ENCODE peak calls at places on chromosome 1, in ten cellular contexts. R is GM23338; L is A549; U is cardiac muscle cell; W is ascending aorta; Y is Karpas-422; S is CD8-positive, alpha-beta memory T cell; G is aorta; D is kidney; T is adrenal gland. I is an unnamed sample. For H3K4me1, the result is how much of the 10 kb centered on the place peaks cover.

GRCh38 chr1:214993419-214993818 is 89.1 kb upstream of the KCNK2 start:
- DNase-seq in R (no peak), L (no peak), U (no peak), W (no peak), Y (no peak), S (no peak), G (no peak), D (no peak), T (no peak), I (no peak)

GRCh38 chr1:209618756-209619420 is 33.3 kb downstream of the LAMB3 start:
- DNase-seq in R (no peak), L (no peak), U (no peak), W (no peak), Y (no peak), S (no peak), G (peak), D (no peak), T (no peak), I (peak)

GRCh38 chr1:209717818-209718217 is 13.2 kb downstream of the HSD11B1 start:
- DNase-seq in R (no peak), L (no peak), U (no peak), W (no peak), Y (no peak), S (no peak), G (no peak), D (no peak), T (no peak), I (no peak)

GRCh38 chr1:243256590-243256989 is 749 bp downstream of the SDCCAG8 start:
- DNase-seq in R (no peak), L (no peak), U (no peak), W (no peak), Y (peak), S (no peak), G (no peak), D (no peak), T (no peak), I (no peak)

GRCh38 chr1:16207318-16208269 is 4.9 kb downstream of the ARHGEF19 start:
- DNase-seq in R (peak), L (no peak), U (peak), W (no peak), Y (no peak), S (no peak), G (peak), D (peak), T (peak), I (no peak)

GRCh38 chr1:13949571-13949970 is 249.6 kb downstream of the PRDM2 start:
- DNase-seq in R (no peak), L (no peak), U (no peak), W (no peak), Y (no peak), S (no peak), G (no peak), D (no peak), T (no peak), I (no peak)

GRCh38 chr1:206590025-206590834 is 22.0 kb downstream of the EIF2D start:
- DNase-seq in R (peak), L (no peak), U (peak), W (no peak), Y (no peak), S (peak), G (no peak), D (no peak), T (no peak), I (no peak)

GRCh38 chr1:115317101-115318012 is 20.7 kb downstream of the NGF start:
- DNase-seq in R (no peak), L (no peak), U (no peak), W (no peak), Y (no peak), S (no peak), G (no peak), D (no peak), T (no peak), I (no peak)

GRCh38 chr1:98053471-98054366 is 132.9 kb upstream of the DPYD start:
- DNase-seq in R (peak), L (peak), U (peak), W (no peak), Y (peak), S (peak), G (peak), D (peak), T (peak), I (peak)

DNA sequence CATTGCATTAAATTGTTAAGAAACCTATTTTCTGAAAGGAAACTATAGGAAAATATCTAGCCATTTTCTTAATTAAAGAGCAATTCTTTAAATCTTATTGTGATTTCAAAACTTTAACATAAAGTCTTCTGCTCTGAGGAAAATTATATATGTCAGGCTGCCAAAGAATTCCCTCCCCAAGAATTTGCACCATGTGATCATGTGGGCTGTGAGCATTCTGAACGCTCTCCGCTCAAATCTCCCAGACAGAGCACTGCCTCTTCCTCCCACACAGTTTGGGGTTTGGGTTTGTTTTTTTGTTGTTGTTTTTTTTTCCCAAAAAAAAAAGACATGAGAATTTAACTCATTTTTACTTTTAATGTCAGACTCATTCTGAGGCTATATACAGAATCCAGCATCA is 155.9 kb upstream of the PALMD start:
- DNase-seq in R (no peak), L (no peak), U (peak), W (no peak), Y (no peak), S (no peak), G (no peak), D (no peak), T (no peak), I (no peak)
- H3K4me3 ChIP-seq in R (no peak), L (no peak), U (no peak), W (no peak), Y (no peak), S (no peak), G (no peak), D (no peak), T (no peak), I (no peak)

DNA sequence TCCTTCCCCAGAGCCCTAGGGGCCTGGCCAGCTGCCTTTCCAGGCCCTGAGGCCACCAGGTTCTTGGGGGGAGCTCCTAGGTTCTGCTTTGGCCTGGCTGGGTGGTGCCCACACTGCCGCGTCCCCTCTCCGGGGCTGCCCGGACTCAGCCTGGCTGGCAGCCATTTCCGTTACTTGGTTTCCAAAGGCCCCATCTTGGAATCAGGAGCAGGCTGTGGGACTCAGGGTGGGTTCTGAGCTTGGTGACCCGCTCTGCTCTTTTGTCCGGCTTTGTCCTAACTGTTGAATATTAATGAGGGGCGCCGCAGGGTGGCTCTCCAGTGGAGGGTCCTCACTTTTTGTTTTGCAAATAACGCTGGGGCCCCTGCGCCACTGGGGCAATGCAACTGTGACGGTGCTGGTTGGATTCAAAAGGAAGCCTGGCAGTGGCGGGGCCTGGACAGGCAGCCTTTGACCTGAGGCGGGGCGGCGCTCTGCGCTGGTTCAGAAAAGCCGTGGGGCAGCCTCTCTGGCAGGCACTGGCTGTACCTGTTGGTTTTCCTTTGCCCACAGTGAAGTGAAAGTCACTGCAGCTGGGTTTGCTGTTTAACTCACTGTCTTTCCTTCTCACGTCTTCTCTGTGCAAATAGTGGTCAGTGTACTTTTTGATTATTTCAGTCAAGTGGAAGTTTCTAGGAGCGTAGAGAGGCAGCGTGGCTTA is 20.2 kb downstream of the SKI start:
- DNase-seq in R (peak), L (no peak), U (no peak), W (no peak), Y (no peak), S (no peak), G (no peak), D (peak), T (no peak), I (no peak)
- H3K4me1 ChIP-seq in R (under half), L (under half), U (under half), W (half or more), Y (under half), S (half or more), G (under half), D (half or more), T (half or more), I (half or more)

GRCh38 chr1:99645699-99646531 is at the start of gene PALMD:
- DNase-seq in R (peak), L (peak), U (no peak), W (no peak), Y (no peak), S (no peak), G (no peak), D (no peak), T (peak), I (peak)
- H3K4me3 ChIP-seq in R (no peak), L (peak), U (no peak), W (peak), Y (no peak), S (no peak), G (peak), D (peak), T (peak), I (peak)

GRCh38 chr1:159012495-159012894 is 2.8 kb downstream of the IFI16 start:
- DNase-seq in R (no peak), L (no peak), U (peak), W (no peak), Y (peak), S (peak), G (no peak), D (no peak), T (no peak), I (no peak)
- H3K4me1 ChIP-seq in R (under half), L (under half), U (under half), W (under half), Y (under half), S (half or more), G (under half), D (under half), T (half or more), I (half or more)

DNA sequence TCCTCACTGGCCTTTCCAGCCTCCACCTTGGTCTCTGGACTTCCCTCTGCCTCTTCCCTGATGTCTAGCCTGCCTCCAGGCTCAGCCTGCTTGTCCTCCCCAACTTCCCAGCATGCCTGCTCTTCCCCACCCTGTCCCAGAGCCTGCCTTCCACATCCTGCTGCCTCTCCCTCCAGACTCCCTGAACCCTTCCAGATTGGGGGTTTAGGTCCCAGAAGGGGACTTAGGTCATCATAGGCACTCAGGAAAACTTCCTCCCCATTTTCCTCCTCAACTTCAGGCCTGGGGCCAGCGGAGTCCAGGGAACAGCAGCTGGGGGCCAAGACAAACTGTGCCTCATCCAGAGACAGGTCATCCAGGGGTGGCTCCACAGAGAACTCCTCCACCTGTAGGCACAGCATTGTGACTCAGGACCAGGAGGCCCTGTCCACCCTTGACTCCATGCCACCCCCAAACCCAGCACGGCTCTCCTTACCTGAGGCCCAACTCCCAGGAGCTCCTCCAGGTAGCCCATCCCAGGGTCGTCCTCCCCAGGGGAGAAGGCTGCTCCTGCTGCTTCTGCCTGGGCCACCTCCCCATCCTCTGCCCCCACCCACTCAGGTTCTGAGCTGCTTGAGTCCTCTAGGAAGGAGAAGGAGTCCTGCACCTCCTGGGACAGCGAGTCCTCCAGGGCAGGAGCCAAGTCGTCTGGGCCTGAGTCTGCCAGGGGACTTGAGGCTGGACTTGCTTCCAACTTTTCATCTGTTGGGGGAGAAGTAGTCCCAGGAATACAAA is 3.4 kb upstream of the USF1 start:
- DNase-seq in R (no peak), L (no peak), U (no peak), W (no peak), Y (peak), S (no peak), G (no peak), D (no peak), T (no peak), I (no peak)
- H3K4me3 ChIP-seq in R (no peak), L (no peak), U (no peak), W (no peak), Y (no peak), S (no peak), G (no peak), D (no peak), T (no peak), I (no peak)

GRCh38 chr1:29749021-29749420 is 512.7 kb downstream of the PTPRU start:
- DNase-seq in R (no peak), L (no peak), U (no peak), W (no peak), Y (no peak), S (no peak), G (no peak), D (no peak), T (no peak), I (no peak)
- H3K4me1 ChIP-seq in R (under half), L (under half), U (under half), W (under half), Y (under half), S (under half), G (under half), D (under half), T (under half), I (under half)

DNA sequence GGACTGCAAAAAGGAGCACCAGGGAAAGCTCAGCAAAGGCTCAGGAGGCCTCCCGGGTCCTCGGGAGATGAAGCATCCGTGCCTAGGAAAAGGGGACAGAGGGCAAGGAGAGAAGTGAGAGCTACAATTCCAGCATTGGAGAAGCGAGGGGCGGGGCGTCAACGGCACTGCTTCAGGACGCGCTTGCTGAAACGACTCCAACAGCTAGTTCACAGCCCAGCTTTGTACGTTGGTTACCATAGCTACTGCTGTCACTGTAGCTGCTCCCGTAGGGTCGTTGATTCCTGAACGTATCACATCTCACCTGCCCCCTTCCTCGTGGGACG is 63.1 kb downstream of the TOR1AIP2 start:
- DNase-seq in R (no peak), L (no peak), U (no peak), W (no peak), Y (no peak), S (no peak), G (peak), D (peak), T (no peak), I (peak)
- H3K4me3 ChIP-seq in R (peak), L (peak), U (peak), W (peak), Y (peak), S (peak), G (no peak), D (peak), T (peak), I (peak)